ENCODE peak calls at places on chromosomes 6 and 20, in eight cellular contexts. Z is body of pancreas, H is GM23338, L is nephron progenitor cell, O is neural crest cell, T is hepatocyte, E is lower lobe of right lung, S is dorsolateral prefrontal cortex. G is an unnamed sample.

GRCh38 chr20:58795923-58796245 is 54.8 kb downstream of the GNAS-AS1 start:
- DNase-seq in Z (no peak), H (no peak), L (no peak), O (no peak), T (no peak), E (no peak), S (no peak), G (no peak)

GRCh38 chr6:145735356-145736165 is at the start of gene EPM2A:
- DNase-seq in Z (peak), H (peak), L (peak), O (peak), T (peak), E (peak), S (peak), G (peak)

GRCh38 chr6:147103641-147104040 is 100.6 kb upstream of the STXBP5 start:
- DNase-seq in Z (no peak), H (no peak), L (no peak), O (no peak), T (no peak), E (no peak), S (no peak), G (no peak)

GRCh38 chr20:37192137-37192854 is 12.9 kb upstream of the MROH8 start:
- DNase-seq in Z (peak), H (peak), L (peak), O (peak), T (peak), E (peak), S (peak), G (peak)

GRCh38 chr20:56630086-56630493 is 984 bp downstream of the TFAP2C start:
- DNase-seq in Z (peak), H (peak), L (peak), O (peak), T (peak), E (peak), S (no peak), G (peak)

GRCh38 chr6:152922706-152923105 is 60.1 kb downstream of the FBXO5 start:
- DNase-seq in Z (no peak), H (no peak), L (no peak), O (no peak), T (no peak), E (no peak), S (no peak), G (no peak)

GRCh38 chr6:118931436-118931835 is 3.5 kb downstream of the MCM9 start:
- DNase-seq in Z (no peak), H (no peak), L (no peak), O (no peak), T (no peak), E (no peak), S (no peak), G (no peak)

GRCh38 chr6:41577865-41578713 is 31.9 kb downstream of the FOXP4 start:
- DNase-seq in Z (peak), H (peak), L (peak), O (peak), T (peak), E (no peak), S (no peak), G (no peak)

GRCh38 chr6:53833147-53833546 is 38.3 kb downstream of the LRRC1 start:
- DNase-seq in Z (no peak), H (no peak), L (no peak), O (no peak), T (no peak), E (no peak), S (no peak), G (no peak)

GRCh38 chr6:119541132-119541905 is 191.8 kb upstream of the MAN1A1 start:
- DNase-seq in Z (no peak), H (no peak), L (no peak), O (no peak), T (peak), E (no peak), S (no peak), G (no peak)

GRCh38 chr6:142321451-142321850 is 19.6 kb downstream of the ADGRG6 start:
- DNase-seq in Z (no peak), H (no peak), L (no peak), O (no peak), T (no peak), E (no peak), S (no peak), G (no peak)

GRCh38 chr6:23272536-23272935 is 703.2 kb downstream of the HDGFL1 start:
- DNase-seq in Z (no peak), H (no peak), L (no peak), O (no peak), T (peak), E (no peak), S (no peak), G (no peak)

GRCh38 chr20:38171301-38172010 is 6.4 kb upstream of the TGM2 start:
- DNase-seq in Z (no peak), H (no peak), L (no peak), O (no peak), T (no peak), E (no peak), S (no peak), G (no peak)

GRCh38 chr20:37361336-37361735 is 15.4 kb downstream of the SRC start:
- DNase-seq in Z (peak), H (no peak), L (no peak), O (no peak), T (no peak), E (no peak), S (no peak), G (no peak)

GRCh38 chr20:13648291-13648690 is 9.6 kb upstream of the TASP1 start:
- DNase-seq in Z (no peak), H (no peak), L (no peak), O (no peak), T (no peak), E (no peak), S (no peak), G (no peak)

GRCh38 chr6:44072452-44072958 is 54.7 kb downstream of the MRPL14 start:
- DNase-seq in Z (no peak), H (no peak), L (no peak), O (no peak), T (peak), E (no peak), S (no peak), G (peak)

GRCh38 chr20:707711-708110 is 32.1 kb upstream of the SCRT2 start:
- DNase-seq in Z (no peak), H (no peak), L (no peak), O (no peak), T (no peak), E (no peak), S (no peak), G (no peak)

GRCh38 chr6:76776876-76777275 is 686.4 kb downstream of the HTR1B start:
- DNase-seq in Z (no peak), H (no peak), L (no peak), O (no peak), T (no peak), E (no peak), S (no peak), G (no peak)

GRCh38 chr6:145731432-145731831 is 3.9 kb downstream of the EPM2A start:
- DNase-seq in Z (no peak), H (no peak), L (no peak), O (no peak), T (no peak), E (no peak), S (no peak), G (no peak)

GRCh38 chr6:137866200-137866913 is 702 bp upstream of the TNFAIP3 start:
- DNase-seq in Z (no peak), H (peak), L (no peak), O (peak), T (peak), E (peak), S (no peak), G (no peak)

GRCh38 chr6:78020586-78020985 is 367.7 kb downstream of the MEI4 start:
- DNase-seq in Z (no peak), H (no peak), L (no peak), O (no peak), T (no peak), E (no peak), S (no peak), G (no peak)

GRCh38 chr20:1388706-1389483 is 4.0 kb downstream of the FKBP1A start:
- DNase-seq in Z (no peak), H (no peak), L (no peak), O (no peak), T (no peak), E (no peak), S (no peak), G (no peak)

GRCh38 chr6:121223930-121224329 is 110.3 kb downstream of the TBC1D32 start:
- DNase-seq in Z (no peak), H (no peak), L (no peak), O (no peak), T (no peak), E (no peak), S (no peak), G (no peak)

GRCh38 chr20:48703511-48704219 is 124.1 kb downstream of the PREX1 start:
- DNase-seq in Z (peak), H (no peak), L (no peak), O (no peak), T (no peak), E (no peak), S (no peak), G (no peak)

GRCh38 chr20:48704761-48705160 is 123.0 kb downstream of the PREX1 start:
- DNase-seq in Z (no peak), H (no peak), L (no peak), O (no peak), T (no peak), E (no peak), S (peak), G (no peak)

GRCh38 chr20:48701702-48702101 is 126.1 kb downstream of the PREX1 start:
- DNase-seq in Z (no peak), H (no peak), L (no peak), O (no peak), T (no peak), E (no peak), S (peak), G (no peak)

GRCh38 chr20:48702388-48703041 is 125.3 kb downstream of the PREX1 start:
- DNase-seq in Z (no peak), H (peak), L (no peak), O (no peak), T (no peak), E (no peak), S (no peak), G (no peak)

GRCh38 chr20:48703107-48703506 is 124.7 kb downstream of the PREX1 start:
- DNase-seq in Z (peak), H (no peak), L (no peak), O (no peak), T (no peak), E (no peak), S (no peak), G (no peak)
- TF ChIP-seq CTCF in Z (no peak), H (no peak), L (no peak), O (no peak), T (no peak), E (no peak), S (no peak), G (no peak)

GRCh38 chr6:155829646-155830045 is 374.0 kb upstream of the NOX3 start:
- DNase-seq in Z (no peak), H (no peak), L (no peak), O (no peak), T (no peak), E (no peak), S (no peak), G (no peak)

GRCh38 chr6:155828989-155829388 is 373.4 kb upstream of the NOX3 start:
- DNase-seq in Z (no peak), H (no peak), L (no peak), O (no peak), T (no peak), E (no peak), S (no peak), G (no peak)

GRCh38 chr6:155837474-155837873 is 381.8 kb upstream of the NOX3 start:
- DNase-seq in Z (no peak), H (no peak), L (no peak), O (no peak), T (no peak), E (no peak), S (no peak), G (no peak)

GRCh38 chr6:155832596-155832995 is 377.0 kb upstream of the NOX3 start:
- DNase-seq in Z (no peak), H (peak), L (no peak), O (no peak), T (no peak), E (no peak), S (no peak), G (no peak)
- TF ChIP-seq CTCF in Z (no peak), H (no peak), L (no peak), O (no peak), T (peak), E (no peak), S (no peak), G (no peak)

DNA sequence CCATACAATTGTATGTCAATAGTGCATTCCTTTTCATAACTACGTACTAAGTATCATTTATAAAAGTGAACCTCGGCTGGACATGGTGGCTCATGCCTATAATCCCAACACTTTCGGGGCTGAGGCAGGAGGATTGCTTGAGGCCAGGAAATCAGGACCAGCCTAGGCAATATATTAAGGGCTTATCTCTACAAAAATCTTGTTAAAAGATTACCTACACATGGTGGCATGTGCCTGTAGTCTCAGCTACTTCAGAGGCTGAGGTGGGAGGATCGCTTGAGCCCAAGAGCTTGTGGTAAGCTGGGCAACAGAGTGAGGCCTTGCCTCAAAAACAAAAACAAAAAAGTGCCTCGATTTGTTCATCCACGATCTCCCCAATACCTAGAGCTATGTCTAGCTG is 449.7 kb upstream of the SULF2 start:
- DNase-seq in Z (no peak), H (no peak), L (no peak), O (no peak), T (no peak), E (peak), S (no peak), G (no peak)
- TF ChIP-seq CTCF in Z (no peak), H (no peak), L (no peak), O (no peak), T (no peak), E (no peak), S (no peak), G (no peak)

DNA sequence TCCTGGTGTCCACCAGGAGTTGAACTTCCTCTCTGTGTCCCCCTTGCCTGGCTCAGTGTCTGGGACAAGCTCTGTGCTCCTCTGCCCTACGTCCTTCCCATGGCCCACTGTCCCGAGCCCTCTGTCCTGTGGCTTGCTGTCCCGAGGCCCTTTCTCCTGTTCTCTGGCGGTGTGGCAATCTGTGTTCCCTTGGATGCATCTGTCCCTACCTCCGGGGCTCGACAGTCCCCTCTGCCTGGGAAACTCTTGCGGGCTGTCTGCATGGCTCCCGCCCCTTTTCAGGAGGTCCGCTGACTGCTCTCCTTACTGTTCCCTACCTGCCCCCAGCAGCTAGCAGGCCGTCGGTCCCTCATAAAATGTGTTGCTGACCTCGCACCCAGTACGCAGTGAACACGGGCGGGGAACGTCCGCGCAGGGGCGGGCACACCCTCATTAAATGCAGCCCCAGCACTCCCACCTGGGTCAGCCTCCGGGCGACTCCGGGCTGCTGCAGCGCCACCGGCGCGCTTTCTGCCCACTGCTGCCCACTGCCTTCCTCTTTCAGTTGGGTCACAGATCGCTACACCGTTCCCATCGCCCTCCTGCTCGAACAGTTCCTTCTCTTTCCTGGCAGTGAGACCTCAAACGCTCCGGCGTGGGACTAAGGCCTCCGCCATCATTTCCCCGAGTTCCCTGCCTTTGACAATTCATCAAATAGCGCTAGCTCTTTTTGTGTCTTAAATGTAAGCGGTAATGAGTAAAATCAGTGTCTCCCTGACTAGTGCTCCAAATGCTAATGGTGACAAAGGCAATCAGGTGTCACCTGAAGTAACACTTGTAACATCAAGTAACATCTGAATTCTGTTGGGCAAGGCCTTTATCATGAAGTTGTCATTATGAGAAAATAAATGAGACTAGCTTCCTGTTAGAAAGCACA is 60.5 kb downstream of the RSPH3 start:
- DNase-seq in Z (no peak), H (peak), L (no peak), O (no peak), T (peak), E (no peak), S (no peak), G (peak)
- TF ChIP-seq CTCF in Z (no peak), H (no peak), L (no peak), O (no peak), T (no peak), E (no peak), S (no peak), G (no peak)

GRCh38 chr6:149484733-149485700 is at the start of gene ZC3H12D:
- DNase-seq in Z (peak), H (no peak), L (no peak), O (no peak), T (peak), E (peak), S (no peak), G (peak)
- TF ChIP-seq CTCF in Z (no peak), H (no peak), L (no peak), O (no peak), T (no peak), E (peak), S (no peak), G (no peak)

GRCh38 chr6:157410088-157410487 is 29.1 kb downstream of the ZDHHC14 start:
- DNase-seq in Z (no peak), H (no peak), L (no peak), O (no peak), T (no peak), E (no peak), S (no peak), G (no peak)

GRCh38 chr6:157407637-157408036 is 26.6 kb downstream of the ZDHHC14 start:
- DNase-seq in Z (no peak), H (no peak), L (no peak), O (no peak), T (no peak), E (no peak), S (no peak), G (no peak)

GRCh38 chr6:157411368-157411767 is 30.4 kb downstream of the ZDHHC14 start:
- DNase-seq in Z (no peak), H (no peak), L (no peak), O (no peak), T (no peak), E (no peak), S (no peak), G (no peak)

DNA sequence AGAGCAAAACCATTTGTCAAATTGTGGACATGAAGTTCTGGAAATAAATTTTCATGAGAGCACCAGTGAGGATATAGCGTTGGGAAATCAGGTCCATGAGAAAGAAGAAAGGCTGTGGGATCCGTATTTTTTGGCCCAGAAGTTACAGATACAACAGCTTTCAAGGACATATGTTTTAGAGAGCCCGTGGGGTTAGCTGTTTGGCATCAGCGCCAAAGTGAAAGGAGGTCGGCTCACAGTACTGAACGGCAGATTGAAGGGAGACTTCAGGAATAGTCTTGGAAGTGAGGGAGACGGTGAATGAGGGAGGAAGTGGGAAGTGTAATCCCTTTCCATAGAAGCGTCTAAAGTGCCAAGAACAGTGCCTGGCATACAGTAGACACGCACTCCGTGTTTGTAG is 31.8 kb downstream of the ZDHHC14 start:
- DNase-seq in Z (no peak), H (no peak), L (no peak), O (no peak), T (no peak), E (no peak), S (no peak), G (no peak)
- TF ChIP-seq CTCF in Z (no peak), H (no peak), L (no peak), O (no peak), T (no peak), E (no peak), S (no peak), G (no peak)

GRCh38 chr6:132459605-132459952 is 53.3 kb downstream of the STX7 start:
- DNase-seq in Z (no peak), H (no peak), L (no peak), O (no peak), T (no peak), E (no peak), S (no peak), G (no peak)

GRCh38 chr6:132461958-132462357 is 51.0 kb downstream of the STX7 start:
- DNase-seq in Z (no peak), H (no peak), L (no peak), O (no peak), T (no peak), E (no peak), S (no peak), G (peak)

GRCh38 chr6:132458887-132459604 is 53.9 kb downstream of the STX7 start:
- DNase-seq in Z (no peak), H (no peak), L (no peak), O (no peak), T (no peak), E (no peak), S (no peak), G (no peak)

DNA sequence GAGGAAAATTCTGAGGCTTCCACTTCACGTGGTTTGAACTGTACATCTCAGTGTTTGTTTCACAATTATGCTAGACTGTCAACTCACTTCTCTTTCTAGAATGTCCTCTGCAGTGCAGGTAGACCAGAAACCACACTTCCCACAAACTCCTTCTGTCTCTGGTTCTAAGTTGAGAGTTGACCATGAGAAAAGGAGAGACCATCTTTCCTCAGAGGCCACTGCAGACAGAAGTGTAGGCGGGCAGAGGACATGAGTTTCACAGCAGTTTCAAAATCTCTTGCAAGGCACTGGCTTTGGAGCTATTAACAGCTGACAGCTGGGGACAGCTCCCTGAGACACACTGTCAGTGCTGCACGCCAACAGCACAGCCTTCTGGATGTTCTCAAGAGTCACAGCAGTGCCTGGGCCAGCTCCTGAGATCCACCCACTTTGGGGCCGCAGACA is 55.4 kb upstream of the MOXD1 start:
- DNase-seq in Z (peak), H (no peak), L (peak), O (no peak), T (peak), E (peak), S (peak), G (no peak)
- TF ChIP-seq CTCF in Z (no peak), H (no peak), L (no peak), O (no peak), T (no peak), E (no peak), S (no peak), G (no peak)

GRCh38 chr6:125923371-125923877 is 33.1 kb upstream of the HINT3 start:
- DNase-seq in Z (no peak), H (no peak), L (no peak), O (no peak), T (no peak), E (no peak), S (no peak), G (no peak)

GRCh38 chr6:125922322-125922860 is 34.2 kb upstream of the HINT3 start:
- DNase-seq in Z (no peak), H (no peak), L (no peak), O (no peak), T (no peak), E (no peak), S (no peak), G (no peak)

GRCh38 chr6:125924697-125925358 is 31.7 kb upstream of the HINT3 start:
- DNase-seq in Z (no peak), H (no peak), L (no peak), O (no peak), T (no peak), E (no peak), S (no peak), G (no peak)

GRCh38 chr6:125926711-125927110 is 29.9 kb upstream of the HINT3 start:
- DNase-seq in Z (no peak), H (no peak), L (no peak), O (no peak), T (no peak), E (no peak), S (no peak), G (no peak)

GRCh38 chr6:125924169-125924568 is 32.4 kb upstream of the HINT3 start:
- DNase-seq in Z (no peak), H (no peak), L (no peak), O (no peak), T (no peak), E (no peak), S (no peak), G (no peak)
- TF ChIP-seq CTCF in Z (no peak), H (no peak), L (no peak), O (no peak), T (no peak), E (no peak), S (no peak), G (no peak)

GRCh38 chr6:15952231-15953151 is 176.4 kb upstream of the MYLIP start:
- DNase-seq in Z (no peak), H (no peak), L (no peak), O (no peak), T (no peak), E (no peak), S (no peak), G (no peak)
- TF ChIP-seq CTCF in Z (no peak), H (no peak), L (no peak), O (no peak), T (no peak), E (no peak), S (no peak), G (no peak)